ENCODE peak calls at places on chromosomes 3 and 15, in seven cellular contexts. Y, Z, I, K, B, L and Q are unnamed samples.

GRCh38 chr3:61985020-61985419 is 388.3 kb downstream of the FEZF2 start:
- DNase-seq in Y (no peak), Z (no peak), I (no peak), K (no peak), B (no peak), L (no peak), Q (no peak)

GRCh38 chr15:100786139-100786531 is 93.5 kb upstream of the ALDH1A3 start:
- DNase-seq in Y (no peak), Z (no peak), I (no peak), K (no peak), B (no peak), L (no peak), Q (no peak)

GRCh38 chr3:184636774-184637316 is 75.0 kb downstream of the MAGEF1 start:
- DNase-seq in Y (no peak), Z (peak; percentile 38), I (no peak), K (no peak), B (no peak), L (no peak), Q (peak; percentile 42)

GRCh38 chr15:28021281-28022039 is 77.7 kb downstream of the OCA2 start:
- DNase-seq in Y (peak; percentile 73), Z (peak; percentile 96), I (no peak), K (peak; percentile 22), B (peak; percentile 83), L (peak; percentile 41), Q (peak; percentile 62)

GRCh38 chr3:122745365-122746021 is 48.1 kb downstream of the HSPBAP1 start:
- DNase-seq in Y (no peak), Z (no peak), I (no peak), K (no peak), B (no peak), L (no peak), Q (peak; percentile 9)

GRCh38 chr3:182568206-182568605 is 225.1 kb upstream of the ATP11B start:
- DNase-seq in Y (no peak), Z (no peak), I (no peak), K (no peak), B (no peak), L (no peak), Q (no peak)

GRCh38 chr3:101319531-101319930 is 844 bp downstream of the IMPG2 start:
- DNase-seq in Y (no peak), Z (no peak), I (no peak), K (no peak), B (no peak), L (no peak), Q (no peak)

GRCh38 chr3:31193429-31193828 is 299.0 kb upstream of the GADL1 start:
- DNase-seq in Y (no peak), Z (no peak), I (no peak), K (no peak), B (no peak), L (no peak), Q (no peak)

GRCh38 chr3:47571391-47572165 is 7.1 kb downstream of the CSPG5 start:
- DNase-seq in Y (no peak), Z (no peak), I (no peak), K (no peak), B (no peak), L (no peak), Q (no peak)

GRCh38 chr15:98221577-98221976 is 261.1 kb downstream of the ARRDC4 start:
- DNase-seq in Y (no peak), Z (no peak), I (no peak), K (no peak), B (no peak), L (no peak), Q (no peak)

GRCh38 chr3:150373234-150373633 is 34.9 kb upstream of the TSC22D2 start:
- DNase-seq in Y (no peak), Z (no peak), I (no peak), K (no peak), B (no peak), L (no peak), Q (no peak)
- TF ChIP-seq JUND in Y (no peak), Z (no peak), I (no peak), K (no peak), B (no peak), L (no peak), Q (no peak)

GRCh38 chr3:43624619-43625305 is 3.0 kb upstream of the ANO10 start:
- DNase-seq in Y (no peak), Z (no peak), I (no peak), K (no peak), B (peak; percentile 48), L (no peak), Q (peak; percentile 25)

GRCh38 chr3:43620953-43621405 is 832 bp downstream of the ANO10 start:
- DNase-seq in Y (no peak), Z (no peak), I (no peak), K (no peak), B (no peak), L (no peak), Q (peak; percentile 56)

GRCh38 chr3:43619593-43619992 is 2.2 kb downstream of the ANO10 start:
- DNase-seq in Y (no peak), Z (no peak), I (no peak), K (no peak), B (no peak), L (no peak), Q (no peak)

GRCh38 chr3:43621974-43622739 is at the start of gene ANO10:
- DNase-seq in Y (peak; percentile 98), Z (peak; percentile 98), I (peak; percentile 88), K (peak; percentile 98), B (peak; percentile 97), L (peak; percentile 99), Q (peak; percentile 93)

DNA sequence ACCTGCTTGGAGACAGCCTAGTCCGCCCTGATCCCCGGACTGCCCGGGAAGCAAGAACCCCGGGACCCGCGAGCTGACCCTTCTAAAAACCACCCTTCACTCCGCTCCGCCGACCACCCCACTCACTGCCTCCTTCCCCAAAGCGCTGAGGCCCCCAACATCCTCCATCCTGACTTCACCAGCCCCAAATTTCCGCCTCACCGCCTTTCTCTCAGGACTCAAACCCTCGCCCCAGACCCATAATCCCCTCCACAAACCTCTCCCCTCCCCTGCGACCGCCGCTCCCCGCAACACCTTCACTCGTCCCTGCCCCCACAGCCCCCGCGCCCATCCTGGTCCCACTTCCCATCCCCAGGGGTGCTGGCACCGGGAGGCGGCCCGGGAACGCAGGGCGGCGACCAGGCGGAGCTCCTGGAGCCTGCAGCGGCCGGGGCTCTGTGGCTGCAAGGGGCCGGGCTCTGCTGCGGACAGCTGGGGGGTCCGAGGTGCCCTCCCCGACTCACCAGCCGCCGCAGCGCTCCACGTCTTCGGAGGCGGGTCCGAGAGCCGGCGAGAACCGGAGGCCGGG is 321 bp downstream of the ANO10 start:
- DNase-seq in Y (no peak), Z (no peak), I (no peak), K (no peak), B (no peak), L (no peak), Q (no peak)
- TF ChIP-seq JUND in Y (no peak), Z (no peak), I (no peak), K (no peak), B (no peak), L (no peak), Q (no peak)

GRCh38 chr3:111846717-111847116 is 12.3 kb upstream of the PHLDB2 start:
- DNase-seq in Y (no peak), Z (no peak), I (no peak), K (no peak), B (no peak), L (no peak), Q (no peak)

GRCh38 chr3:111850481-111850880 is 8.6 kb upstream of the PHLDB2 start:
- DNase-seq in Y (no peak), Z (no peak), I (no peak), K (no peak), B (no peak), L (no peak), Q (no peak)

GRCh38 chr3:111848246-111848645 is 10.8 kb upstream of the PHLDB2 start:
- DNase-seq in Y (no peak), Z (no peak), I (no peak), K (peak; percentile 85), B (no peak), L (no peak), Q (no peak)

GRCh38 chr3:111848778-111849177 is 10.3 kb upstream of the PHLDB2 start:
- DNase-seq in Y (no peak), Z (no peak), I (no peak), K (no peak), B (no peak), L (no peak), Q (no peak)

DNA sequence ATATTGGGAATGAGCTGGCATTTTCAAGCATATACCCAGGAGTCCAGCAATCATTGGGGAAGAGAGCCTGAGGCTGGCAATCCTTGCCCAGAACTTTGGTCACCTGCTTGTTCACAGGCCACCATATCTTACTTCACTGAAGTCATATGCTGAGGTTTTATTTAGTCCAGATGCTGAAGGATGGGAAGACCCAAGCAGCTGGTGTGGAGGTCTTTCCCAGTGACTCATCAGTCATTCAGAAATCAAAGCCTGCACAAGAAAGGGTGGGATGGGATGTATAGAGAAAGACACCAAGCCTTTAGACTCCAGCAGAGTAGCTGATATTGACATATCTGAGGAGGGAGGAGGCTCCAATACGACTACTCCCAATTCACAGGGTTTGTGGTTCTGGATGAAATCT is 13.1 kb upstream of the PHLDB2 start:
- DNase-seq in Y (no peak), Z (no peak), I (no peak), K (no peak), B (no peak), L (no peak), Q (no peak)
- TF ChIP-seq JUND in Y (no peak), Z (peak; percentile 37), I (no peak), K (no peak), B (no peak), L (no peak), Q (no peak)

GRCh38 chr15:63008333-63009049 is 34.1 kb upstream of the TPM1 start:
- DNase-seq in Y (no peak), Z (no peak), I (no peak), K (no peak), B (no peak), L (no peak), Q (no peak)

GRCh38 chr15:63010920-63011693 is 31.4 kb upstream of the TPM1 start:
- DNase-seq in Y (no peak), Z (no peak), I (no peak), K (no peak), B (peak; percentile 80), L (no peak), Q (no peak)

GRCh38 chr15:63010386-63010785 is 32.2 kb upstream of the TPM1 start:
- DNase-seq in Y (no peak), Z (no peak), I (no peak), K (no peak), B (no peak), L (no peak), Q (no peak)

GRCh38 chr15:63003836-63004610 is 38.5 kb upstream of the TPM1 start:
- DNase-seq in Y (no peak), Z (no peak), I (no peak), K (no peak), B (no peak), L (no peak), Q (no peak)

DNA sequence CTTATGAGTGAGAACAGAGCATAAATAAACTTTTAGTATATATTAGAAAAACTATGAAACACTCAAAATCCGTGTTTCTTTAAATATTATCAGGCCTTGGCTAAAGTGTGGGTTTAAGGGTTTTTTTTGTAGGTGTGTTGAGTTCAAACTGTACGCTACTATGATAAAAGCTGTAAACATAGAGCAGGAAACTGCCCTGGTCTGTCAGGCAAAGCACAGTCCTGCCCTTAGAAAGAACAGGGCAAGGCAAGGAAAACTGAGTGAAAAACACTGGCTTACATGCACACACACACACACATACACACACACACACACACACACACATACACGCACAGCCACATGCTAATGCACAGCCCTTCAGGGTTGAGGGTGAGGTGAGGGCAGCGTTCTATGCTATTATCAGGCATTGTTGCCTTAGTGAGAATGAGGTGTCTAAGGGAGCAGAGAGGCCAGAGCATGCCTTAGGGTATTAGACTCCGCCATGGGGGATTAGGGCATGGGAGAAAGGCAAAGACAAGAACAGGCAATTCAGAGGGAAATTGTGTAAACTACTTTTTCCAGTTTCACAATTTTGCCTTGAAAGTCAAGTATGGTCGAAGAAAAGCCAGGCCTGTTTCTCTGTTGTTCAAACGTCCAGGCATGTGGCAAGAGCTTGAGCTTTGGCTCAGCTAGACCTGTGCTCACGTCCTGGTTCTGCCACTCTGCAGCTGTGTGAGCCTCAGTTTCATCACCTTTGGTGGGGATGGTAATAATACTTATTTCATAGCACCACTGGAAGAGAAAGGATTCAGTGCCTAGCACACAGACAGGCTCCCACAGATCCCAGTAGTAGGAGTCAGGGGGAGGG is 36.3 kb upstream of the TPM1 start:
- DNase-seq in Y (no peak), Z (no peak), I (no peak), K (no peak), B (no peak), L (no peak), Q (no peak)
- TF ChIP-seq JUND in Y (no peak), Z (no peak), I (no peak), K (no peak), B (no peak), L (no peak), Q (no peak)